ENCODE peak calls at places on chromosomes 12 and 14, in seven cellular contexts. J is HepG2, G is HCT116, W is GM12878, Q is SK-N-SH, L is K562, H is H1. X is an unnamed sample.

GRCh38 chr12:125198647-125199046 is 133.4 kb downstream of the AACS start:
- DNase-seq in J (no peak), G (no peak), W (no peak), Q (no peak), L (no peak), H (no peak), X (no peak)

GRCh38 chr12:9649532-9649940 is 20.0 kb upstream of the CLEC2D start:
- DNase-seq in J (no peak), G (no peak), W (peak), Q (no peak), L (no peak), H (no peak), X (no peak)

GRCh38 chr12:102300824-102301461 is 103.3 kb upstream of the PMCH start:
- DNase-seq in J (peak), G (peak), W (peak), Q (peak), L (peak), H (no peak), X (peak)

GRCh38 chr12:101040936-101041335 is 169.1 kb downstream of the SLC5A8 start:
- DNase-seq in J (no peak), G (no peak), W (no peak), Q (no peak), L (no peak), H (no peak), X (no peak)

GRCh38 chr12:3820122-3820521 is 53.1 kb downstream of the PARP11 start:
- DNase-seq in J (peak), G (no peak), W (no peak), Q (no peak), L (no peak), H (no peak), X (no peak)

GRCh38 chr12:124871297-124871696 is 7.6 kb upstream of the SCARB1 start:
- DNase-seq in J (no peak), G (no peak), W (no peak), Q (no peak), L (no peak), H (no peak), X (no peak)

GRCh38 chr12:65811968-65812700 is 12.1 kb upstream of the HMGA2 start:
- DNase-seq in J (no peak), G (no peak), W (no peak), Q (no peak), L (no peak), H (no peak), X (no peak)

GRCh38 chr12:32400114-32400672 is 835 bp downstream of the FGD4 start:
- DNase-seq in J (no peak), G (peak), W (no peak), Q (peak), L (peak), H (peak), X (peak)

GRCh38 chr12:6069452-6070093 is 54.9 kb downstream of the VWF start:
- DNase-seq in J (no peak), G (no peak), W (no peak), Q (no peak), L (peak), H (no peak), X (no peak)

GRCh38 chr14:55370883-55371455 is 40.7 kb downstream of the ATG14 start:
- DNase-seq in J (no peak), G (no peak), W (no peak), Q (no peak), L (peak), H (no peak), X (no peak)

GRCh38 chr14:55374771-55375170 is 36.9 kb downstream of the ATG14 start:
- DNase-seq in J (no peak), G (no peak), W (no peak), Q (no peak), L (no peak), H (no peak), X (no peak)

GRCh38 chr14:55372423-55372822 is 39.2 kb downstream of the ATG14 start:
- DNase-seq in J (no peak), G (no peak), W (no peak), Q (no peak), L (no peak), H (no peak), X (no peak)

GRCh38 chr14:55377236-55377635 is 34.4 kb downstream of the ATG14 start:
- DNase-seq in J (no peak), G (no peak), W (no peak), Q (no peak), L (no peak), H (no peak), X (no peak)

GRCh38 chr14:55373784-55374725 is 37.6 kb downstream of the ATG14 start:
- DNase-seq in J (no peak), G (peak), W (peak), Q (no peak), L (no peak), H (no peak), X (no peak)
- TF ChIP-seq JUND in J (no peak), G (peak), W (no peak), Q (no peak), L (no peak), H (no peak), X (no peak)

DNA sequence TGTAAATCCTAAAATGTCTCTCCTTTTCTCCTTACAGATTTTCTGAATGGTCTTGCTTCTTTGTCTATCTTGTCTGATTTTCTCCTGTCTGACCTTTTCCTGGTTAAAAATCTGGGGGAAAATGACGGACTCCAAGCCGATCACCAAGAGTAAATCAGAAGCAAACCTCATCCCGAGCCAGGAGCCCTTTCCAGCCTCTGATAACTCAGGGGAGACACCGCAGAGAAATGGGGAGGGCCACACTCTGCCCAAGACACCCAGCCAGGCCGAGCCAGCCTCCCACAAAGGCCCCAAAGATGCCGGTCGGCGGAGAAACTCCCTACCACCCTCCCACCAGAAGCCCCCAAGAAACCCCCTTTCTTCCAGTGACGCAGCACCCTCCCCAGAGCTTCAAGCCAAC is 23.0 kb downstream of the ACACB start:
- DNase-seq in J (no peak), G (no peak), W (no peak), Q (no peak), L (no peak), H (no peak), X (no peak)
- TF ChIP-seq JUND in J (no peak), G (no peak), W (no peak), Q (no peak), L (no peak), H (no peak), X (no peak)

GRCh38 chr12:64669270-64669842 is 59.1 kb downstream of the RASSF3 start:
- DNase-seq in J (peak), G (no peak), W (peak), Q (peak), L (no peak), H (no peak), X (peak)
- TF ChIP-seq JUND in J (no peak), G (no peak), W (no peak), Q (no peak), L (peak), H (no peak), X (no peak)

GRCh38 chr12:21950649-21951048 is 9.4 kb upstream of the ABCC9 start:
- DNase-seq in J (no peak), G (no peak), W (no peak), Q (no peak), L (no peak), H (no peak), X (no peak)
- TF ChIP-seq JUND in J (no peak), G (no peak), W (no peak), Q (no peak), L (no peak), H (no peak), X (no peak)

GRCh38 chr14:85414142-85414541 is 115.8 kb upstream of the FLRT2 start:
- DNase-seq in J (no peak), G (no peak), W (no peak), Q (no peak), L (no peak), H (no peak), X (no peak)

GRCh38 chr14:85417396-85417795 is 112.5 kb upstream of the FLRT2 start:
- DNase-seq in J (no peak), G (no peak), W (no peak), Q (no peak), L (no peak), H (no peak), X (no peak)

GRCh38 chr14:85416771-85417170 is 113.2 kb upstream of the FLRT2 start:
- DNase-seq in J (no peak), G (no peak), W (no peak), Q (no peak), L (no peak), H (no peak), X (no peak)

GRCh38 chr14:85412756-85413155 is 117.2 kb upstream of the FLRT2 start:
- DNase-seq in J (no peak), G (no peak), W (no peak), Q (no peak), L (no peak), H (no peak), X (no peak)

GRCh38 chr14:85415015-85415712 is 114.8 kb upstream of the FLRT2 start:
- DNase-seq in J (peak), G (no peak), W (no peak), Q (no peak), L (no peak), H (peak), X (peak)
- TF ChIP-seq JUND in J (no peak), G (no peak), W (no peak), Q (peak), L (no peak), H (no peak), X (no peak)

GRCh38 chr12:26346748-26347147 is 151.4 kb downstream of the SSPN start:
- DNase-seq in J (no peak), G (no peak), W (no peak), Q (no peak), L (no peak), H (no peak), X (peak)
- TF ChIP-seq JUND in J (no peak), G (no peak), W (no peak), Q (no peak), L (no peak), H (no peak), X (no peak)

DNA sequence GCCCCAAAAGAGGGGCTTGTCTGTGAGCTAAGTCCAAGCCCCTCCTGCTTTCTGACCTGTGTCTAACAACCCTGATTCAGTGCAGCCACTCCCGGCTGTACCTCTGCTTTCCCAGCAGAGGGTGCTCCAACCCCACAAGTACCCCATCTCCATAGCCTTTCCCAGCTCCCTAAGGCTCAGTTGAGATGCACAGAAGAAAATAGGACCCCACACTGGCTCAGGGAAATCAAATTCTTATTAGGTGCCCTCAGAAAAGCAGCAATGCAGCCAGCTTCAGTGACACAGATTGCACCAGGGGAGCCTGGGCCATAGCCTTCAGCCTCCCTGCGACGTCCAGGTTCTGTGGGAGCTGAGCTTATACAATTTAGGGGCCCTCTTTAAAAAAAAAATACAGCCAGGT is 49.9 kb downstream of the LRRC74A start:
- DNase-seq in J (peak), G (peak), W (no peak), Q (peak), L (peak), H (peak), X (peak)
- TF ChIP-seq JUND in J (no peak), G (no peak), W (no peak), Q (no peak), L (no peak), H (no peak), X (no peak)

DNA sequence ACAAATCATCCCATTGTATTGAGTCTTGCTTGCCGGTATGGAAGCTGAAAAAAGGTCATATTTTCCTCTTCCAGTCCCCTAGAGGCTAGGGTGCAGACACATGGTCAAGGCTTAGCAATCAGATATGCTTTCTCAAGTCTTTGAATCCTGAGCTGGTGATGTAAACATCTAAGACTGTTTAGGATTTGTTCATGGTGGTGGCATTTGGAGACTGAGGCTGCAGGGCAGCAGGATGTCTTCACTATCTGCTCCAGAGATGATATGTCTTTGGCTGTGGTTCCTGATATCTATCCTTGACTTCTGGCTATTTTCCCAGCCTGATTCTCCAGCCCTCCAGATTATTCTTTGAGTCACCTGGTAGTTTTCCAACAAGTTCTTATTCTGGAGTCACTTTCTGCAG is 50.5 kb upstream of the DACT1 start:
- DNase-seq in J (no peak), G (no peak), W (no peak), Q (no peak), L (no peak), H (no peak), X (no peak)
- TF ChIP-seq JUND in J (no peak), G (no peak), W (no peak), Q (peak), L (no peak), H (no peak), X (no peak)

GRCh38 chr14:51845811-51846210 is 14.6 kb upstream of the GNG2 start:
- DNase-seq in J (no peak), G (no peak), W (no peak), Q (no peak), L (no peak), H (no peak), X (no peak)
- TF ChIP-seq JUND in J (no peak), G (no peak), W (no peak), Q (no peak), L (no peak), H (no peak), X (no peak)

DNA sequence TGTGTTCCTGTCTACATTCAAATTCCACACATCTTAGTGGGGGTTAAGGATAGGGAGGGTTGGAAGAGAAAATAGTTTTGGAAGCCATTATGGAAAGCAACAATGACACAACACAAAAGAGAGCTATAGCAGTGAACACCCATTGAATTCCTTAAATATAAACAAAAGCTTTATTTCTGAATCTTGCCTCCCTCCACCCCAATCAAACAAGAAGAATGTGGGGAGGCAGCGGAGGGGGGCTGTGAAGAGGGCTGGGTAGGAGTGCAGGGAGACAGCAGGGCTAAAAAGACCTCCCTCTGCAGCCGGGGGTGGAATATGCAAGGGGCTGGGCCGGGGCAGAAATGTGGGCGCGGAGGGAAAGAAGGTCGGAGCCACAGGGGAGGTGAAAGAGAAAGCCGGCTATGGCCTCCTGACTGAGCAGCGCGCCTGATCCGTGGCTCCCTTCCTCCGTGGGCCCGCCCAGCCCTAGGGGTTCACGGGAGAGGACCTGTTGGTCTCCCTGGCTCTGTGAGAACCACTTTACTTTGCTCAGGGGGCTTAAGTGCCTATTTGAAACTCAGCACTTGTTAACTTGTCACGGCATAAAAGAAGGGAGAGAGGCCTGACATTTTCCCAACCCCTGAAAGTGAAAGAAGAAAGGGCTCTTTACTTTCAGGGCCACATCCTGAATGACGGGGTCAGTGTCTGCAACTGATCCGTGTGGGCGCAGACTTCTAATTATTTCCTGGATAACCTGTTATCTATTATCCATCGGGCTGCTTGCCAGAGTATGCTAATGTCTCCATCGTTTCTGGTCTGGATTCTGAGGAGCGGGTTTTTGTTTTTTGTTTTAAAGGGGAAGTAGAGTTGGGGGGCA is 127.3 kb upstream of the MAX start:
- DNase-seq in J (peak), G (no peak), W (no peak), Q (peak), L (peak), H (no peak), X (no peak)
- TF ChIP-seq JUND in J (no peak), G (no peak), W (no peak), Q (no peak), L (no peak), H (no peak), X (no peak)

X was measured in T47D.